ENCODE peak calls at places on chromosomes 4 and X, in four cellular contexts. D, B, Q and P are unnamed samples.

GRCh38 chrX:149060921-149061320 is 444.2 kb downstream of the IDS start:
- DNase-seq in D (peak), B (no peak), Q (no peak), P (no peak)

GRCh38 chrX:97401154-97401553 is 517.4 kb downstream of the RPA4 start:
- DNase-seq in D (peak), B (no peak), Q (no peak), P (no peak)

GRCh38 chr4:13160906-13161305 is 323.2 kb downstream of the RAB28 start:
- DNase-seq in D (peak), B (no peak), Q (no peak), P (no peak)

GRCh38 chr4:121072836-121073362 is 564 bp upstream of the NDNF start:
- DNase-seq in D (peak), B (peak), Q (no peak), P (peak)

GRCh38 chrX:68894513-68895338 is 65.9 kb downstream of the EFNB1 start:
- DNase-seq in D (peak), B (peak), Q (peak), P (peak)

GRCh38 chr4:2415881-2416563 is 2.4 kb downstream of the ZFYVE28 start:
- DNase-seq in D (no peak), B (no peak), Q (no peak), P (no peak)

GRCh38 chrX:40444798-40445496 is 135.8 kb upstream of the ATP6AP2 start:
- DNase-seq in D (no peak), B (no peak), Q (no peak), P (no peak)

GRCh38 chrX:48468693-48469691 is 1.1 kb downstream of the SLC38A5 start:
- DNase-seq in D (no peak), B (peak), Q (no peak), P (no peak)